ENCODE peak calls at places on chromosomes 3 and 15, in ten cellular contexts. K is brain microvascular endothelial cell, O is endothelial cell, D is BJ, W is uterus, J is PC-9, V is foreskin fibroblast, X is NB4, T is neural progenitor cell, B is spleen. F is an unnamed sample.

GRCh38 chr15:88810449-88810848 is 7.2 kb downstream of the ACAN start:
- DNase-seq in K (peak; percentile 19), D (no peak), B (no peak), O (no peak), X (no peak), J (no peak), V (peak; percentile 52), W (no peak), T (no peak), F (no peak)

GRCh38 chr3:123757281-123757940 is 126.7 kb downstream of the MYLK start:
- DNase-seq in B (no peak), W (no peak), J (peak; percentile 27), X (peak; percentile 89), V (peak; percentile 80), T (no peak), O (no peak), D (no peak), K (no peak), F (no peak)

GRCh38 chr15:79994651-79995050 is 23.7 kb upstream of the BCL2A1 start:
- DNase-seq in X (no peak), J (peak; percentile 52), W (no peak), T (no peak), D (no peak), B (no peak), V (peak; percentile 67), K (no peak), O (no peak), F (no peak)

GRCh38 chr3:177145402-177145801 is 51.9 kb downstream of the TBL1XR1 start:
- DNase-seq in J (no peak), T (no peak), B (no peak), O (no peak), X (no peak), K (no peak), D (no peak), W (no peak), V (no peak), F (no peak)

GRCh38 chr3:114758828-114759709 is 388.0 kb downstream of the ZBTB20 start:
- DNase-seq in X (peak; percentile 3), V (peak; percentile 92), K (no peak), T (no peak), D (no peak), O (no peak), J (no peak), B (no peak), W (no peak), F (peak; percentile 40)

GRCh38 chr3:53139833-53140574 is 9.8 kb upstream of the RFT1 start:
- DNase-seq in K (no peak), J (no peak), B (no peak), V (no peak), W (no peak), T (no peak), O (no peak), X (no peak), D (no peak), F (no peak)

GRCh38 chr3:152430223-152431002 is 161.7 kb downstream of the MBNL1 start:
- DNase-seq in J (no peak), B (no peak), X (no peak), V (peak; percentile 40), D (no peak), W (no peak), K (no peak), T (peak; percentile 10), O (no peak), F (no peak)

GRCh38 chr3:187909871-187910270 is 164.6 kb upstream of the BCL6 start:
- DNase-seq in D (no peak), O (no peak), W (no peak), K (no peak), V (no peak), J (no peak), X (no peak), B (no peak), T (no peak), F (peak; percentile 25)

GRCh38 chr3:185318136-185318535 is 44.8 kb upstream of the MAP3K13 start:
- DNase-seq in W (no peak), B (no peak), J (no peak), D (no peak), K (peak; percentile 59), V (no peak), T (no peak), O (no peak), X (no peak), F (peak; percentile 39)

GRCh38 chr15:82674873-82675272 is 27.7 kb upstream of the CPEB1 start:
- DNase-seq in T (no peak), O (no peak), K (no peak), B (no peak), X (no peak), V (no peak), W (no peak), D (no peak), J (no peak), F (no peak)

GRCh38 chr3:29463306-29463705 is 182.4 kb downstream of the RBMS3 start:
- DNase-seq in B (no peak), X (no peak), W (no peak), T (no peak), V (no peak), O (no peak), K (no peak), D (no peak), J (no peak), F (no peak)

GRCh38 chr15:80404057-80404718 is at the start of gene ARNT2:
- DNase-seq in D (no peak), V (peak; percentile 30), W (no peak), O (peak; percentile 26), J (no peak), K (no peak), X (no peak), B (no peak), T (peak; percentile 84), F (peak; percentile 36)

GRCh38 chr15:68256675-68257450 is 20.7 kb upstream of the FEM1B start:
- DNase-seq in O (peak; percentile 93), V (peak; percentile 97), D (peak; percentile 65), J (peak; percentile 95), T (peak; percentile 94), X (peak; percentile 96), W (peak; percentile 93), B (peak; percentile 92), K (peak; percentile 62), F (peak; percentile 75)
- TF ChIP-seq CTCF in O (no peak), V (no peak), D (peak; percentile 19), J (no peak), T (no peak), X (no peak), W (no peak), B (no peak), K (no peak), F (no peak)

GRCh38 chr3:171896341-171896740 is 53.2 kb downstream of the TMEM212 start:
- DNase-seq in X (no peak), V (no peak), K (no peak), O (no peak), T (no peak), B (no peak), W (no peak), J (no peak), D (no peak), F (no peak)

GRCh38 chr3:171900396-171900795 is 57.2 kb downstream of the TMEM212 start:
- DNase-seq in V (no peak), X (no peak), K (no peak), O (no peak), T (no peak), B (no peak), J (no peak), W (no peak), D (no peak), F (no peak)

GRCh38 chr3:171892457-171892856 is 49.3 kb downstream of the TMEM212 start:
- DNase-seq in T (no peak), W (no peak), O (no peak), V (no peak), K (no peak), X (no peak), J (no peak), B (no peak), D (no peak), F (no peak)

GRCh38 chr3:171898192-171898591 is 55.0 kb downstream of the TMEM212 start:
- DNase-seq in J (no peak), T (no peak), K (no peak), O (no peak), D (no peak), V (no peak), B (no peak), W (no peak), X (no peak), F (no peak)

DNA sequence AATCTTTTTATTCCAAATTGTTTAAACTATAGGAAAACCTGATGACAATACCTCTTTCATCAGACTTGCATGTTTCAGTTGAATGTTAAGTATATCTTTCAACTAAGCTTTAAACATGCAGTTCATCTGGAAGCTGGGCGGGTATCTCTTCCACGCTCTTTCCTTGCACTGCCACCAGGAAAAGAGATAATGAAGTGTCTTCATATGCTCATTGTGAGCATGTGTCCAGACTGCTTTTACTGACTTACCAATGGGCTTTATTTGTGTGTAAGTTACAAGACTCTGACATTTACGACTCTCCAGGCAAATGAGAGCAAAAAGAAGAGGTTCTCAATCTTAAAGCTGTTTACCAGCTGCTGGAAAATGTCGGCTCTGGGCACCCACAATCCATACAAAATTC is 52.7 kb downstream of the TMEM212 start:
- DNase-seq in D (no peak), T (no peak), V (peak; percentile 10), O (no peak), X (no peak), J (no peak), W (no peak), K (no peak), B (no peak), F (no peak)
- TF ChIP-seq CTCF in D (no peak), T (no peak), V (no peak), O (no peak), X (no peak), J (no peak), W (no peak), K (no peak), B (no peak), F (no peak)

DNA sequence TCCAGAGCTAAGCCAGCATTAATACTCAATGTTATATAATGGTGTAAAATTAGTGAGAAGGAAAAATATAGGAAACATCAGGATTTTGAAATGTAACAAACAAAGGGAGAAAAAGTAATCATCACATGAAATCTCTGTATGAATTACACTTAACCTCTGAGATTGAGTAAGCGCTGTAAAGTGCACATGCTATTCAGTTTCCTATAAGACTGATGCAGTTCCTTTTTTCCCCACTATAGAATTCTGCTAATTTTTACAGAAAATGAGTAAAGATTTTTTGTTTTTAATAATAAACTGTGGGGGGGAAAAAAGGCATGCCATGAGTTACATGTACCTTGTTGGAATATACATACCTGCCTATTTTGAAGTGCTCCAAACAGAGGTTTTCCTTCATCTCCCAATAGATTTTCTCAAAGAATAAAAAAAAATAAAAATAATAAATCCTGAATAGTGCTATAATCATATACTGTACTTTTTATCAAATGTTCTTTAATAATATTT is 64.0 kb upstream of the TTBK2 start:
- DNase-seq in J (no peak), T (no peak), B (no peak), D (no peak), X (no peak), O (no peak), V (no peak), K (no peak), W (no peak), F (no peak)
- TF ChIP-seq CTCF in J (no peak), T (no peak), B (no peak), D (no peak), X (no peak), O (peak; percentile 62), V (no peak), K (no peak), W (no peak), F (no peak)

GRCh38 chr15:41506796-41507341 is 6.8 kb downstream of the LTK start:
- DNase-seq in K (no peak), V (no peak), J (no peak), X (peak; percentile 62), T (no peak), O (no peak), B (no peak), W (no peak), D (no peak), F (no peak)
- TF ChIP-seq CTCF in K (no peak), V (no peak), J (no peak), X (no peak), T (no peak), O (no peak), B (no peak), W (no peak), D (no peak), F (no peak)